ENCODE peak calls at places on chromosome 7, in seven cellular contexts. O is CD8-positive, alpha-beta memory T cell; U is IMR-90; W is cardiac muscle cell; T is heart left ventricle; F is bronchial epithelial cell; N is CD4-positive, CD25-positive, alpha-beta regulatory T cell. K is an unnamed sample.

GRCh38 chr7:128217972-128218652 is 23.0 kb upstream of the LEP start:
- DNase-seq in O (no peak), U (no peak), W (no peak), T (no peak), F (no peak), N (no peak), K (no peak)

GRCh38 chr7:24573554-24574338 is 494 bp downstream of the PALS2 start:
- DNase-seq in O (peak; percentile 29), U (peak; percentile 50), W (peak; percentile 67), T (peak; percentile 53), F (peak; percentile 45), N (peak; percentile 35), K (peak; percentile 61)

GRCh38 chr7:115297651-115298050 is 375.8 kb downstream of the MDFIC start:
- DNase-seq in O (no peak), U (peak; percentile 64), W (no peak), T (peak; percentile 24), F (peak; percentile 95), N (no peak), K (no peak)

GRCh38 chr7:127514499-127514898 is 70.9 kb downstream of the GCC1 start:
- DNase-seq in O (peak; percentile 15), U (peak; percentile 39), W (peak; percentile 34), T (no peak), F (peak; percentile 51), N (peak; percentile 44), K (no peak)

GRCh38 chr7:20201380-20201779 is 15.8 kb downstream of the MACC1 start:
- DNase-seq in O (no peak), U (no peak), W (no peak), T (no peak), F (no peak), N (no peak), K (no peak)

GRCh38 chr7:151987748-151988529 is 31.7 kb downstream of the GALNTL5 start:
- DNase-seq in O (no peak), U (peak; percentile 42), W (peak; percentile 32), T (peak; percentile 52), F (no peak), N (no peak), K (peak; percentile 13)

GRCh38 chr7:56537952-56538351 is 421.7 kb upstream of the NUPR2 start:
- DNase-seq in O (no peak), U (no peak), W (no peak), T (peak; percentile 33), F (no peak), N (no peak), K (peak; percentile 45)

GRCh38 chr7:83655951-83656556 is 7.1 kb upstream of the SEMA3E start:
- DNase-seq in O (no peak), U (peak; percentile 61), W (peak; percentile 51), T (no peak), F (peak; percentile 63), N (no peak), K (no peak)

GRCh38 chr7:82050134-82050533 is 280.3 kb upstream of the HGF start:
- DNase-seq in O (no peak), U (peak; percentile 91), W (no peak), T (peak; percentile 24), F (peak; percentile 88), N (no peak), K (no peak)

GRCh38 chr7:50315193-50315592 is 10.7 kb downstream of the IKZF1 start:
- DNase-seq in O (no peak), U (no peak), W (no peak), T (no peak), F (no peak), N (no peak), K (no peak)
- H3K4me3 ChIP-seq in O (peak overlapping the region; percentile 67), U (no peak overlapping the region), W (no peak overlapping the region), T (no peak overlapping the region), F (no peak overlapping the region), N (peak overlapping the region; percentile 88), K (no peak overlapping the region)

GRCh38 chr7:149692557-149692982 is 80.8 kb downstream of the ZNF467 start:
- DNase-seq in O (no peak), U (no peak), W (peak; percentile 29), T (no peak), F (no peak), N (no peak), K (no peak)

GRCh38 chr7:149689591-149689845 is 83.9 kb downstream of the ZNF467 start:
- DNase-seq in O (no peak), U (no peak), W (no peak), T (no peak), F (no peak), N (no peak), K (no peak)

GRCh38 chr7:149690688-149691446 is 82.5 kb downstream of the ZNF467 start:
- DNase-seq in O (no peak), U (peak; percentile 71), W (peak; percentile 18), T (peak; percentile 32), F (peak; percentile 82), N (no peak), K (no peak)

GRCh38 chr7:149688836-149689590 is 84.4 kb downstream of the ZNF467 start:
- DNase-seq in O (no peak), U (no peak), W (no peak), T (no peak), F (no peak), N (no peak), K (no peak)

DNA sequence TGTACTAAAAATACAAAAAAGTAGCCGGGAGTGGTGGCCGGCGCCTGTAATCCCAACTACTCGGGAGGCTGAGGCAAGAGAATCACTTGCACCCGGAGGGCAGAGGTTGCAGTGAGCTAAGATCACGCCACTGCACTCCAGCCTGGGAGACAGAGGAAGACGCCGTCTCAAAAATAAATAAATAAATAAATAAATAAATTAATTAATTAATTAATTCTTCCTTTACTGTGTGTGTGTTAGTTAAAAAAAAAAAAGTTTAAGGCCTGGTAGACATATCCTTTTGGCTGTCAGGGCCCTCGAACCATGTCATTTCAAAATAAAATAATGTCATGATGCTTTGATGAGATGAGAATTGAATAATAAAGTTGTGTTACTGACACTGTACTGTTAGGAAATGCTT is 81.3 kb downstream of the ZNF467 start:
- DNase-seq in O (no peak), U (no peak), W (no peak), T (no peak), F (no peak), N (no peak), K (no peak)
- H3K4me3 ChIP-seq in O (no peak overlapping the region), U (no peak overlapping the region), W (peak overlapping the region; percentile 22), T (no peak overlapping the region), F (no peak overlapping the region), N (no peak overlapping the region), K (peak overlapping the region; percentile 40)

GRCh38 chr7:101169838-101170531 is 4.6 kb upstream of the VGF start:
- DNase-seq in O (peak; percentile 72), U (peak; percentile 60), W (peak; percentile 65), T (peak; percentile 72), F (peak; percentile 41), N (peak; percentile 76), K (peak; percentile 85)
- H3K4me3 ChIP-seq in O (peak overlapping the region; percentile 18), U (no peak overlapping the region), W (no peak overlapping the region), T (no peak overlapping the region), F (no peak overlapping the region), N (no peak overlapping the region), K (no peak overlapping the region)

DNA sequence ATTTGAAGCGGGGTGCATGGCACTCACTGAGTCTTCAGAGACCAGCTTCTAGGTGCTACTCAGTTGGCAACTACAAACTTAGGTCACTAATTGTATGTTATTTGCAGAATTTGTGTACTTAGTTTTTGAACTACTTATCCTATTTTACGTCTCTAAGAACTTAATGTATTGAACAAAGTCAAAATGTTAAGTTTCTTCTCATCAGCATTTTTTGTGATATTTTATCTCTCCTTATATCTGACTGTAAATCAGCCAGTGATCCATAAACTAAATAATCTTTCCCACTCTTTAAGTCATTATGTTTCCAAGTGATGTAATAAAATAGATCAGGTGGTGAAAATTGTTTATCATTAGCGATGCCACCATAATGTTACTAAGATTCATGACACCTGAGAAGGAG is 60.3 kb upstream of the TMEM248 start:
- DNase-seq in O (no peak), U (no peak), W (no peak), T (no peak), F (no peak), N (no peak), K (no peak)
- H3K4me3 ChIP-seq in O (no peak overlapping the region), U (no peak overlapping the region), W (no peak overlapping the region), T (no peak overlapping the region), F (no peak overlapping the region), N (no peak overlapping the region), K (no peak overlapping the region)

GRCh38 chr7:57867884-57868701 is 418.1 kb downstream of the ZNF716 start:
- DNase-seq in O (no peak), U (no peak), W (no peak), T (peak; percentile 27), F (peak; percentile 2), N (no peak), K (peak; percentile 46)
- H3K4me3 ChIP-seq in O (no peak overlapping the region), U (peak overlapping the region; percentile 18), W (no peak overlapping the region), T (peak overlapping the region; percentile 28), F (peak overlapping the region; percentile 25), N (no peak overlapping the region), K (peak overlapping the region; percentile 24)

DNA sequence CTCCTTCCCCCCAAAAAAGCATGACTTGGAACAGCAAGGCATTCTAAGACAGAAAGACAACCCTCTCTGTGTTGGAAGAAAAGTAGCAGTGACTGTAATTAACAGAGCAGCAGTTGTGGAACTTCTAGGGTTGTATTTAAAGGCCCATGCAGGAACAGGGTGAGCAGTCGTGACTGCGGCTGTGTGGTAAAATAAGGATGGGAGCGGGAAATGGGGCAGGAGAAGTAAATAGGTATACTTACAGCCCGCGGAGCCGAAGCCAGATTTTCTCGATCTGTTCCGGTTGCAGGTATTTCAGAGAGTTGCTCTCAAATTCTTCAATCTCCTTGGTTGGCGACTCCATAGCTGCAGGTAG is 179 bp downstream of the PDE1C start:
- DNase-seq in O (no peak), U (no peak), W (no peak), T (no peak), F (no peak), N (no peak), K (no peak)
- H3K4me3 ChIP-seq in O (no peak overlapping the region), U (peak overlapping the region; percentile 91), W (peak overlapping the region; percentile 45), T (peak overlapping the region; percentile 76), F (no peak overlapping the region), N (no peak overlapping the region), K (peak overlapping the region; percentile 66)

DNA sequence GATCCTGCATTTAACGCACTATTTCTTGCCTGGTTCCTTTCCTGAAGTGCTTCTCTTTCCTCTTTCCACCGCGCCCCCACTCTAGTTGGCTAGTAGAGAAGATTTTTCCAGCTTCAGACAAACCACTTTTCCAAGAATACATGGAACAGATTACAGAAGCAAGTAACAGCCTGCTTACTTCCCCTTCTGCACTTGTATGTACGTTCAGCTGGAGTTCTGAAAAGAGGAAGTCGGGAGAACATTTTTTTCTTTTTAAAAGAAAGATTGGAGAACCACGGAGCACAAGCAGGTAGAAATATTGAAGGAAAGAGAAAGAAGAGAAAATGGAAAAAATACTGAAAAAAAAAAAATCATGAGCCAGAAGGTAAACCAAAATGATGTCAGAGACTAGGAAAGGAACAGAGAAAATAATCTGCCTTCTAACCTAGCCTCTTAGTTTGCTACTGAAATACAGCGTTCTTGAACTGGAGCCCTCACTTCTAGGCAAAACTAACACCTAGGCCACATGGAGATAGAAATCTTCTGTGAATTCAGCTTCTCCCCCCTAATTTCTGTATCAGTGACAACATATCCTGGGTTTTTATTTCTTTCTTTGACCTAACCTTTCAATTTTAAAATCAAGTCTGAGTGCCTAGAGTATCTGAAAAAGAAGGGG is 100.2 kb upstream of the GLCCI1 start:
- DNase-seq in O (no peak), U (no peak), W (no peak), T (no peak), F (peak; percentile 12), N (no peak), K (no peak)
- H3K4me3 ChIP-seq in O (no peak overlapping the region), U (no peak overlapping the region), W (no peak overlapping the region), T (no peak overlapping the region), F (no peak overlapping the region), N (no peak overlapping the region), K (no peak overlapping the region)

K was measured in dorsolateral prefrontal cortex.